ENCODE peak calls at places on chromosomes 5 and 9, in eight cellular contexts. One of them, this sample, is unnamed. For H3K27me3, the result is how much of the 10 kb centered on the place peaks cover.

GRCh38 chr9:129264388-129264787 is 86.3 kb upstream of the IER5L start:
- DNase-seq in fibroblast of lung: no peak
- DNase-seq in spleen: no peak
- DNase-seq in body of pancreas: no peak
- DNase-seq in ovary: no peak
- DNase-seq in heart right ventricle: no peak
- DNase-seq in small intestine: no peak
- DNase-seq in stomach: no peak
- DNase-seq in this sample: no peak

GRCh38 chr9:132609829-132610228 is 27.4 kb downstream of the BARHL1 start:
- DNase-seq in fibroblast of lung: peak
- DNase-seq in spleen: no peak
- DNase-seq in body of pancreas: no peak
- DNase-seq in ovary: no peak
- DNase-seq in heart right ventricle: no peak
- DNase-seq in small intestine: no peak
- DNase-seq in stomach: no peak
- DNase-seq in this sample: no peak

GRCh38 chr5:87411586-87412416 is 929 bp downstream of the CCNH start:
- DNase-seq in fibroblast of lung: peak
- DNase-seq in spleen: no peak
- DNase-seq in body of pancreas: peak
- DNase-seq in ovary: no peak
- DNase-seq in heart right ventricle: no peak
- DNase-seq in small intestine: peak
- DNase-seq in stomach: peak
- DNase-seq in this sample: peak

GRCh38 chr5:145775893-145776444 is 59.2 kb downstream of the PRELID2 start:
- DNase-seq in fibroblast of lung: peak
- DNase-seq in spleen: no peak
- DNase-seq in body of pancreas: no peak
- DNase-seq in ovary: no peak
- DNase-seq in heart right ventricle: no peak
- DNase-seq in small intestine: no peak
- DNase-seq in stomach: no peak
- DNase-seq in this sample: peak

GRCh38 chr5:58706746-58707145 is 123.9 kb downstream of the RAB3C start:
- DNase-seq in fibroblast of lung: no peak
- DNase-seq in spleen: no peak
- DNase-seq in body of pancreas: no peak
- DNase-seq in ovary: no peak
- DNase-seq in heart right ventricle: no peak
- DNase-seq in small intestine: no peak
- DNase-seq in stomach: no peak
- DNase-seq in this sample: no peak

GRCh38 chr5:12661617-12662370 is 757.5 kb upstream of the CTNND2 start:
- DNase-seq in fibroblast of lung: no peak
- DNase-seq in spleen: no peak
- DNase-seq in body of pancreas: no peak
- DNase-seq in ovary: no peak
- DNase-seq in heart right ventricle: no peak
- DNase-seq in small intestine: no peak
- DNase-seq in stomach: no peak
- DNase-seq in this sample: no peak

GRCh38 chr9:124467410-124468060 is 17.3 kb downstream of the ADGRD2 start:
- DNase-seq in fibroblast of lung: no peak
- DNase-seq in spleen: peak
- DNase-seq in body of pancreas: no peak
- DNase-seq in ovary: no peak
- DNase-seq in heart right ventricle: no peak
- DNase-seq in small intestine: no peak
- DNase-seq in stomach: no peak
- DNase-seq in this sample: no peak

GRCh38 chr9:132214027-132214622 is 52.3 kb downstream of the NTNG2 start:
- DNase-seq in fibroblast of lung: peak
- DNase-seq in spleen: no peak
- DNase-seq in body of pancreas: peak
- DNase-seq in ovary: peak
- DNase-seq in heart right ventricle: peak
- DNase-seq in small intestine: no peak
- DNase-seq in stomach: peak
- DNase-seq in this sample: peak

GRCh38 chr9:37788328-37788727 is 3.5 kb upstream of the EXOSC3 start:
- DNase-seq in fibroblast of lung: no peak
- DNase-seq in spleen: no peak
- DNase-seq in body of pancreas: no peak
- DNase-seq in ovary: no peak
- DNase-seq in heart right ventricle: no peak
- DNase-seq in small intestine: peak
- DNase-seq in stomach: no peak
- DNase-seq in this sample: no peak

GRCh38 chr5:54091416-54092130 is 218.8 kb downstream of the ARL15 start:
- DNase-seq in fibroblast of lung: peak
- DNase-seq in spleen: no peak
- DNase-seq in body of pancreas: no peak
- DNase-seq in ovary: no peak
- DNase-seq in heart right ventricle: peak
- DNase-seq in small intestine: no peak
- DNase-seq in stomach: no peak
- DNase-seq in this sample: no peak

GRCh38 chr5:43065384-43066230 is 25.5 kb upstream of the ANXA2R start:
- DNase-seq in fibroblast of lung: peak
- DNase-seq in spleen: peak
- DNase-seq in body of pancreas: peak
- DNase-seq in ovary: peak
- DNase-seq in heart right ventricle: peak
- DNase-seq in small intestine: peak
- DNase-seq in stomach: peak
- DNase-seq in this sample: peak

GRCh38 chr5:154858972-154859950 is 834 bp downstream of the CNOT8 start:
- DNase-seq in fibroblast of lung: no peak
- DNase-seq in spleen: no peak
- DNase-seq in body of pancreas: no peak
- DNase-seq in ovary: no peak
- DNase-seq in heart right ventricle: no peak
- DNase-seq in small intestine: peak
- DNase-seq in stomach: no peak
- DNase-seq in this sample: no peak

GRCh38 chr9:127942152-127943010 is 4.7 kb upstream of the DPM2 start:
- DNase-seq in fibroblast of lung: peak
- DNase-seq in spleen: peak
- DNase-seq in body of pancreas: peak
- DNase-seq in ovary: peak
- DNase-seq in heart right ventricle: peak
- DNase-seq in small intestine: peak
- DNase-seq in stomach: peak
- DNase-seq in this sample: peak

DNA sequence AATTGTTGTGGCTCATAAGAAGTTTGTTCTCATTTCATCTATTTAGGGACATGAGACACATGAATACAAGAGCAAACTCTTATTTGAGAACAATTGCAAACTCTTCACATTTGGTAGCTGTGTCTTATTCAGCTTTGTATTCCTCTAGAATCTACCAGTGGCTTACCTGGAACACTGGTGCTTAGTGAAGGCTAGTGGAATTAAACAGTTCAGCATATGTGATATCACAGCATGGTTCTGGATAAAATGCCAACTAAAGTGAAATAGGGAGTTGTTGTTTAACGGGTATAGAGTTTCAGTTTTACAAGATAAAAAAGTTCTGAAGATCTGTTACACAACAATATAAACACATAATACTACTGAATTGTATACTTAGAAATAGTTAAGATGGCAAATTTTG is 48.9 kb downstream of the NRG2 start:
- DNase-seq in fibroblast of lung: no peak
- DNase-seq in spleen: no peak
- DNase-seq in body of pancreas: no peak
- DNase-seq in ovary: no peak
- DNase-seq in heart right ventricle: no peak
- DNase-seq in small intestine: no peak
- DNase-seq in stomach: no peak
- DNase-seq in this sample: no peak
- H3K27me3 ChIP-seq in fibroblast of lung: under half
- H3K27me3 ChIP-seq in spleen: under half
- H3K27me3 ChIP-seq in body of pancreas: under half
- H3K27me3 ChIP-seq in ovary: under half
- H3K27me3 ChIP-seq in heart right ventricle: under half
- H3K27me3 ChIP-seq in small intestine: under half
- H3K27me3 ChIP-seq in stomach: under half
- H3K27me3 ChIP-seq in this sample: under half

GRCh38 chr9:136363106-136363605 is 388 bp downstream of the DNLZ start:
- DNase-seq in fibroblast of lung: peak
- DNase-seq in spleen: peak
- DNase-seq in body of pancreas: peak
- DNase-seq in ovary: peak
- DNase-seq in heart right ventricle: peak
- DNase-seq in small intestine: peak
- DNase-seq in stomach: peak
- DNase-seq in this sample: peak
- H3K4me3 ChIP-seq in fibroblast of lung: peak
- H3K4me3 ChIP-seq in spleen: peak
- H3K4me3 ChIP-seq in body of pancreas: peak
- H3K4me3 ChIP-seq in ovary: peak
- H3K4me3 ChIP-seq in heart right ventricle: peak
- H3K4me3 ChIP-seq in small intestine: peak
- H3K4me3 ChIP-seq in stomach: peak
- H3K4me3 ChIP-seq in this sample: peak

GRCh38 chr5:139666551-139666950 is 18.4 kb downstream of the CXXC5 start:
- DNase-seq in fibroblast of lung: no peak
- DNase-seq in spleen: no peak
- DNase-seq in body of pancreas: peak
- DNase-seq in ovary: no peak
- DNase-seq in heart right ventricle: no peak
- DNase-seq in small intestine: no peak
- DNase-seq in stomach: no peak
- DNase-seq in this sample: no peak

GRCh38 chr5:139667001-139667729 is 19.0 kb downstream of the CXXC5 start:
- DNase-seq in fibroblast of lung: no peak
- DNase-seq in spleen: no peak
- DNase-seq in body of pancreas: no peak
- DNase-seq in ovary: no peak
- DNase-seq in heart right ventricle: no peak
- DNase-seq in small intestine: no peak
- DNase-seq in stomach: no peak
- DNase-seq in this sample: no peak

GRCh38 chr5:139668064-139668880 is 20.1 kb downstream of the CXXC5 start:
- DNase-seq in fibroblast of lung: peak
- DNase-seq in spleen: peak
- DNase-seq in body of pancreas: peak
- DNase-seq in ovary: peak
- DNase-seq in heart right ventricle: peak
- DNase-seq in small intestine: peak
- DNase-seq in stomach: peak
- DNase-seq in this sample: no peak

GRCh38 chr5:139668924-139669680 is 21.0 kb downstream of the CXXC5 start:
- DNase-seq in fibroblast of lung: no peak
- DNase-seq in spleen: no peak
- DNase-seq in body of pancreas: peak
- DNase-seq in ovary: no peak
- DNase-seq in heart right ventricle: no peak
- DNase-seq in small intestine: no peak
- DNase-seq in stomach: no peak
- DNase-seq in this sample: no peak

GRCh38 chr5:139667730-139668063 is 19.5 kb downstream of the CXXC5 start:
- DNase-seq in fibroblast of lung: peak
- DNase-seq in spleen: no peak
- DNase-seq in body of pancreas: peak
- DNase-seq in ovary: no peak
- DNase-seq in heart right ventricle: no peak
- DNase-seq in small intestine: no peak
- DNase-seq in stomach: no peak
- DNase-seq in this sample: no peak
- H3K27ac ChIP-seq in fibroblast of lung: peak
- H3K27ac ChIP-seq in spleen: peak
- H3K27ac ChIP-seq in body of pancreas: peak
- H3K27ac ChIP-seq in ovary: peak
- H3K27ac ChIP-seq in heart right ventricle: peak
- H3K27ac ChIP-seq in small intestine: peak
- H3K27ac ChIP-seq in stomach: peak
- H3K27ac ChIP-seq in this sample: peak

GRCh38 chr5:1220831-1221230 is 4.3 kb upstream of the SLC6A18 start:
- DNase-seq in fibroblast of lung: no peak
- DNase-seq in spleen: no peak
- DNase-seq in body of pancreas: no peak
- DNase-seq in ovary: no peak
- DNase-seq in heart right ventricle: no peak
- DNase-seq in small intestine: no peak
- DNase-seq in stomach: no peak
- DNase-seq in this sample: no peak
- H3K27me3 ChIP-seq in fibroblast of lung: under half
- H3K27me3 ChIP-seq in spleen: under half
- H3K27me3 ChIP-seq in body of pancreas: under half
- H3K27me3 ChIP-seq in ovary: under half
- H3K27me3 ChIP-seq in heart right ventricle: under half
- H3K27me3 ChIP-seq in small intestine: under half
- H3K27me3 ChIP-seq in stomach: under half
- H3K27me3 ChIP-seq in this sample: under half

GRCh38 chr9:14347408-14348224 is 33.7 kb upstream of the NFIB start:
- DNase-seq in fibroblast of lung: peak
- DNase-seq in spleen: no peak
- DNase-seq in body of pancreas: peak
- DNase-seq in ovary: peak
- DNase-seq in heart right ventricle: peak
- DNase-seq in small intestine: peak
- DNase-seq in stomach: no peak
- DNase-seq in this sample: no peak

GRCh38 chr9:14345586-14346237 is 31.8 kb upstream of the NFIB start:
- DNase-seq in fibroblast of lung: no peak
- DNase-seq in spleen: no peak
- DNase-seq in body of pancreas: no peak
- DNase-seq in ovary: no peak
- DNase-seq in heart right ventricle: no peak
- DNase-seq in small intestine: no peak
- DNase-seq in stomach: no peak
- DNase-seq in this sample: no peak

GRCh38 chr9:14346826-14347407 is 33.0 kb upstream of the NFIB start:
- DNase-seq in fibroblast of lung: no peak
- DNase-seq in spleen: no peak
- DNase-seq in body of pancreas: no peak
- DNase-seq in ovary: no peak
- DNase-seq in heart right ventricle: peak
- DNase-seq in small intestine: no peak
- DNase-seq in stomach: no peak
- DNase-seq in this sample: no peak

GRCh38 chr9:14344846-14345585 is 31.1 kb upstream of the NFIB start:
- DNase-seq in fibroblast of lung: no peak
- DNase-seq in spleen: no peak
- DNase-seq in body of pancreas: no peak
- DNase-seq in ovary: no peak
- DNase-seq in heart right ventricle: no peak
- DNase-seq in small intestine: no peak
- DNase-seq in stomach: no peak
- DNase-seq in this sample: no peak

DNA sequence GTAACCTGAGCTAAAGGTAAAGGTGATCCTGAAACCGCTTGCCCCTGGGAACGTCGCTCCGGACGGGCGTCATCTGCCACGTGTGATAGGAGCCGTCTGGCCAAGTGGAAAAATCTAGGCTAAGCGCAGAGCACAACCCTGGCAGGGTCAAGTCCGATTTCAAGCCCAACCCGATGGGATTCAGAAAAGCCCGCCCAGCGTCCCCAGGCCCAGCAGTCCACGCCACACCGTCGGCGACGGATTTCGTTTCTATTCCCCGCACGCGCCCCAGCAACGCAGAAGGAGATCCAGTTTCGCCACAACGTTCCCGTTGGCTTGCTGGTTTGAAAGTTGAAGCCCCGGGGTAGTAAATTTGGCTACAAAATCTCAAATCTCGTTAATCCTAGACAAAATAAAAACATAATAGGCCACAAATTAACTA is 32.4 kb upstream of the NFIB start:
- DNase-seq in fibroblast of lung: no peak
- DNase-seq in spleen: no peak
- DNase-seq in body of pancreas: peak
- DNase-seq in ovary: no peak
- DNase-seq in heart right ventricle: peak
- DNase-seq in small intestine: peak
- DNase-seq in stomach: no peak
- DNase-seq in this sample: peak
- H3K4me3 ChIP-seq in fibroblast of lung: no peak
- H3K4me3 ChIP-seq in spleen: no peak
- H3K4me3 ChIP-seq in body of pancreas: no peak
- H3K4me3 ChIP-seq in ovary: no peak
- H3K4me3 ChIP-seq in heart right ventricle: peak
- H3K4me3 ChIP-seq in small intestine: no peak
- H3K4me3 ChIP-seq in stomach: peak
- H3K4me3 ChIP-seq in this sample: peak